ENCODE peak calls at places on chromosomes 2 and 18, in seven cellular contexts. One of them, this sample, is unnamed.

GRCh38 chr18:57698571-57699276 is 77.1 kb upstream of the NARS1 start:
- DNase-seq in OCI-LY7: no peak
- DNase-seq in foreskin keratinocyte: no peak
- DNase-seq in lung: no peak
- DNase-seq in RWPE1: no peak
- DNase-seq in GM23248: peak; percentile 83
- DNase-seq in SJSA1: peak; percentile 4
- DNase-seq in this sample: no peak

GRCh38 chr2:12416600-12416999 is 300.1 kb upstream of the TRIB2 start:
- DNase-seq in OCI-LY7: peak; percentile 7
- DNase-seq in foreskin keratinocyte: no peak
- DNase-seq in lung: peak; percentile 31
- DNase-seq in RWPE1: no peak
- DNase-seq in GM23248: peak; percentile 71
- DNase-seq in SJSA1: peak; percentile 20
- DNase-seq in this sample: no peak

GRCh38 chr2:231714639-231715498 is 6.5 kb downstream of the PTMA start:
- DNase-seq in OCI-LY7: peak; percentile 89
- DNase-seq in foreskin keratinocyte: no peak
- DNase-seq in lung: peak; percentile 75
- DNase-seq in RWPE1: peak; percentile 66
- DNase-seq in GM23248: peak; percentile 68
- DNase-seq in SJSA1: peak; percentile 76
- DNase-seq in this sample: no peak

GRCh38 chr2:172976076-172976579 is 99.5 kb upstream of the MAP3K20 start:
- DNase-seq in OCI-LY7: no peak
- DNase-seq in foreskin keratinocyte: no peak
- DNase-seq in lung: no peak
- DNase-seq in RWPE1: no peak
- DNase-seq in GM23248: no peak
- DNase-seq in SJSA1: no peak
- DNase-seq in this sample: no peak

GRCh38 chr2:177667626-177668025 is 275.1 kb downstream of the AGPS start:
- DNase-seq in OCI-LY7: no peak
- DNase-seq in foreskin keratinocyte: peak; percentile 18
- DNase-seq in lung: no peak
- DNase-seq in RWPE1: no peak
- DNase-seq in GM23248: peak; percentile 26
- DNase-seq in SJSA1: no peak
- DNase-seq in this sample: no peak

GRCh38 chr2:191486584-191487320 is 191.2 kb upstream of the NABP1 start:
- DNase-seq in OCI-LY7: no peak
- DNase-seq in foreskin keratinocyte: peak; percentile 93
- DNase-seq in lung: no peak
- DNase-seq in RWPE1: peak; percentile 97
- DNase-seq in GM23248: peak; percentile 99
- DNase-seq in SJSA1: peak; percentile 77
- DNase-seq in this sample: peak; percentile 95

GRCh38 chr2:174492963-174493431 is 6.2 kb upstream of the GPR155 start:
- DNase-seq in OCI-LY7: peak; percentile 65
- DNase-seq in foreskin keratinocyte: no peak
- DNase-seq in lung: no peak
- DNase-seq in RWPE1: no peak
- DNase-seq in GM23248: no peak
- DNase-seq in SJSA1: no peak
- DNase-seq in this sample: no peak

GRCh38 chr2:62505649-62506420 is at the start of gene TMEM17:
- DNase-seq in OCI-LY7: peak; percentile 50
- DNase-seq in foreskin keratinocyte: peak; percentile 69
- DNase-seq in lung: peak; percentile 93
- DNase-seq in RWPE1: peak; percentile 82
- DNase-seq in GM23248: peak; percentile 95
- DNase-seq in SJSA1: peak; percentile 96
- DNase-seq in this sample: no peak

GRCh38 chr2:3706892-3707291 is 3.5 kb downstream of the DCDC2C start:
- DNase-seq in OCI-LY7: no peak
- DNase-seq in foreskin keratinocyte: no peak
- DNase-seq in lung: no peak
- DNase-seq in RWPE1: no peak
- DNase-seq in GM23248: no peak
- DNase-seq in SJSA1: no peak
- DNase-seq in this sample: no peak

GRCh38 chr2:44135771-44136170 is 32.9 kb upstream of the PPM1B start:
- DNase-seq in OCI-LY7: no peak
- DNase-seq in foreskin keratinocyte: no peak
- DNase-seq in lung: no peak
- DNase-seq in RWPE1: no peak
- DNase-seq in GM23248: peak; percentile 66
- DNase-seq in SJSA1: no peak
- DNase-seq in this sample: no peak

GRCh38 chr18:51614967-51615571 is 417.6 kb upstream of the MEX3C start:
- DNase-seq in OCI-LY7: no peak
- DNase-seq in foreskin keratinocyte: peak; percentile 95
- DNase-seq in lung: no peak
- DNase-seq in RWPE1: peak; percentile 42
- DNase-seq in GM23248: no peak
- DNase-seq in SJSA1: no peak
- DNase-seq in this sample: peak; percentile 31

GRCh38 chr2:166572958-166573357 is 78.9 kb upstream of the SCN7A start:
- DNase-seq in OCI-LY7: no peak
- DNase-seq in foreskin keratinocyte: no peak
- DNase-seq in lung: no peak
- DNase-seq in RWPE1: no peak
- DNase-seq in GM23248: no peak
- DNase-seq in SJSA1: no peak
- DNase-seq in this sample: no peak

GRCh38 chr18:77203071-77203470 is 46.6 kb upstream of the GALR1 start:
- DNase-seq in OCI-LY7: no peak
- DNase-seq in foreskin keratinocyte: no peak
- DNase-seq in lung: no peak
- DNase-seq in RWPE1: no peak
- DNase-seq in GM23248: peak; percentile 44
- DNase-seq in SJSA1: no peak
- DNase-seq in this sample: no peak

GRCh38 chr18:74299162-74299561 is 7.4 kb upstream of the CYB5A start:
- DNase-seq in OCI-LY7: no peak
- DNase-seq in foreskin keratinocyte: no peak
- DNase-seq in lung: no peak
- DNase-seq in RWPE1: no peak
- DNase-seq in GM23248: no peak
- DNase-seq in SJSA1: no peak
- DNase-seq in this sample: no peak

GRCh38 chr18:58578835-58579560 is 49.9 kb downstream of the ALPK2 start:
- DNase-seq in OCI-LY7: no peak
- DNase-seq in foreskin keratinocyte: peak; percentile 64
- DNase-seq in lung: no peak
- DNase-seq in RWPE1: no peak
- DNase-seq in GM23248: peak; percentile 93
- DNase-seq in SJSA1: peak; percentile 84
- DNase-seq in this sample: peak; percentile 22

DNA sequence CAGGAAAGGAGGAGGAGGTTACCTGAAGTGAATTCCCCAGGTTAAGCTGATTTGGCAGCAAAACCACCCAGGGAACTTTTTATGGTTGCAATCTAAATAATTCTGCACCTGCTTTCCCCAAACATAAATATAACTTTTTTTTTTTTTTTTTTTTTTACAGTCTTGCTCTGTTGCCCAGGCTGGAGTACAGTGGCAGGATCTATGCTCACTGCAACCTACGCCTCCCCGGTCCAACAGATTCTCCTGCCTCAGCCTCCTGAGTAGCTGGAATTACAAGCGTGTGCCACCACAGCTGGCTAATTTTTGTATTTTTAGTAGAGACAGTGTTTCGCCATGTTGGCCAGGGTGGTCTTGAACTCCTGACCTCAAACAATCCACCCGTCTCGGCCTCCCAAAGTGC is 16.1 kb upstream of the PPP1CB start:
- DNase-seq in OCI-LY7: no peak
- DNase-seq in foreskin keratinocyte: no peak
- DNase-seq in lung: no peak
- DNase-seq in RWPE1: no peak
- DNase-seq in GM23248: no peak
- DNase-seq in SJSA1: no peak
- DNase-seq in this sample: no peak
- H3K27ac ChIP-seq in OCI-LY7: no peak overlapping the region
- H3K27ac ChIP-seq in foreskin keratinocyte: no peak overlapping the region
- H3K27ac ChIP-seq in lung: no peak overlapping the region
- H3K27ac ChIP-seq in RWPE1: peak overlapping the region; percentile 34
- H3K27ac ChIP-seq in GM23248: no peak overlapping the region
- H3K27ac ChIP-seq in SJSA1: no peak overlapping the region
- H3K27ac ChIP-seq in this sample: no peak overlapping the region

GRCh38 chr18:7923105-7923504 is 356.0 kb downstream of the PTPRM start:
- DNase-seq in OCI-LY7: no peak
- DNase-seq in foreskin keratinocyte: no peak
- DNase-seq in lung: no peak
- DNase-seq in RWPE1: no peak
- DNase-seq in GM23248: no peak
- DNase-seq in SJSA1: peak; percentile 7
- DNase-seq in this sample: no peak
- H3K27ac ChIP-seq in OCI-LY7: no peak overlapping the region
- H3K27ac ChIP-seq in foreskin keratinocyte: peak overlapping the region; percentile 96
- H3K27ac ChIP-seq in lung: peak overlapping the region; percentile 40
- H3K27ac ChIP-seq in RWPE1: no peak overlapping the region
- H3K27ac ChIP-seq in GM23248: peak overlapping the region; percentile 54
- H3K27ac ChIP-seq in SJSA1: peak overlapping the region; percentile 69
- H3K27ac ChIP-seq in this sample: peak overlapping the region; percentile 94

GRCh38 chr2:215738360-215738759 is 275.0 kb downstream of the MREG start:
- DNase-seq in OCI-LY7: no peak
- DNase-seq in foreskin keratinocyte: no peak
- DNase-seq in lung: no peak
- DNase-seq in RWPE1: no peak
- DNase-seq in GM23248: no peak
- DNase-seq in SJSA1: no peak
- DNase-seq in this sample: no peak

GRCh38 chr2:215740071-215740470 is 273.3 kb downstream of the MREG start:
- DNase-seq in OCI-LY7: no peak
- DNase-seq in foreskin keratinocyte: no peak
- DNase-seq in lung: no peak
- DNase-seq in RWPE1: no peak
- DNase-seq in GM23248: no peak
- DNase-seq in SJSA1: peak; percentile 20
- DNase-seq in this sample: no peak

GRCh38 chr2:215731108-215731507 is 282.2 kb downstream of the MREG start:
- DNase-seq in OCI-LY7: no peak
- DNase-seq in foreskin keratinocyte: no peak
- DNase-seq in lung: no peak
- DNase-seq in RWPE1: no peak
- DNase-seq in GM23248: no peak
- DNase-seq in SJSA1: no peak
- DNase-seq in this sample: no peak

GRCh38 chr2:215737496-215737895 is 275.9 kb downstream of the MREG start:
- DNase-seq in OCI-LY7: no peak
- DNase-seq in foreskin keratinocyte: no peak
- DNase-seq in lung: no peak
- DNase-seq in RWPE1: no peak
- DNase-seq in GM23248: no peak
- DNase-seq in SJSA1: no peak
- DNase-seq in this sample: no peak

GRCh38 chr2:215736653-215737290 is 276.6 kb downstream of the MREG start:
- DNase-seq in OCI-LY7: no peak
- DNase-seq in foreskin keratinocyte: no peak
- DNase-seq in lung: no peak
- DNase-seq in RWPE1: no peak
- DNase-seq in GM23248: peak; percentile 86
- DNase-seq in SJSA1: peak; percentile 78
- DNase-seq in this sample: no peak
- H3K27ac ChIP-seq in OCI-LY7: no peak overlapping the region
- H3K27ac ChIP-seq in foreskin keratinocyte: no peak overlapping the region
- H3K27ac ChIP-seq in lung: no peak overlapping the region
- H3K27ac ChIP-seq in RWPE1: no peak overlapping the region
- H3K27ac ChIP-seq in GM23248: peak overlapping the region; percentile 61
- H3K27ac ChIP-seq in SJSA1: peak overlapping the region; percentile 4
- H3K27ac ChIP-seq in this sample: no peak overlapping the region

DNA sequence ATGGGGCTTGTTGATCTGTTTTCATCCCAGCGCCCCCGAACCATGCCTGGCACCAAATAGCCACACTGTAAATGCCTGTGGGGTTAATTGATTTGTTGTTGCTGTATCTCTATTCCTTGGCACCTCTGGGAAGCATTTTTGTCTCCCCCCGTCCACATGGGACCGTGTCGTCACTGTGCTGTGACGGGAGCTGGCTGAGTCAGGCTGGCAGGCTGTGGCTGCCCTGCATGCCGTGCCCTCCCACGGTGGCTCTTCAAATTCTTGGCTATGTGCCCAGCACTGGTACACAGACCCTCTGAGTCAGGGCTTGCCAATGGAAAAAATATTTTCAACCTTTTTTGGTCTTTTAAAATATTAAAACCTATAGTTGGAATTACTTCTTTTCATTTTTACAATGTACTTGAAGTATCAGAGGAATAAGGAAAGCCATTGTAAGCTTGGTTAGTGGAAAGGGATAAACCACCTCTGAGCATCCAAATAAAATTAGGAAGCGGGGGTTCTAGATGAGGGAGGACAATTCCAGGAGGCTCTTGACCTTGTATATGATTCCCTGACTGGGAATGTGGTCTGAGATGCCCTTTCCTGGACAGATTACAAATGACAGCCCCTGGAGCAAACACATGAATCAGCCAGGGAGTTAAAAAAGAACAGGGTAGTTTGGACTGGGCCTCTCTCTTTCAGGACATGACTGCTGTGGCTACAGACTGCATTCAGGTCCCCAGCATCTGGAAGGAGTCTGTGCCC is 59.4 kb downstream of the DGKD start:
- DNase-seq in OCI-LY7: no peak
- DNase-seq in foreskin keratinocyte: peak; percentile 42
- DNase-seq in lung: peak; percentile 78
- DNase-seq in RWPE1: peak; percentile 89
- DNase-seq in GM23248: peak; percentile 88
- DNase-seq in SJSA1: peak; percentile 76
- DNase-seq in this sample: peak; percentile 49
- H3K27ac ChIP-seq in OCI-LY7: no peak overlapping the region
- H3K27ac ChIP-seq in foreskin keratinocyte: no peak overlapping the region
- H3K27ac ChIP-seq in lung: peak overlapping the region; percentile 65
- H3K27ac ChIP-seq in RWPE1: peak overlapping the region; percentile 95
- H3K27ac ChIP-seq in GM23248: peak overlapping the region; percentile 67
- H3K27ac ChIP-seq in SJSA1: peak overlapping the region; percentile 73
- H3K27ac ChIP-seq in this sample: peak overlapping the region; percentile 61

DNA sequence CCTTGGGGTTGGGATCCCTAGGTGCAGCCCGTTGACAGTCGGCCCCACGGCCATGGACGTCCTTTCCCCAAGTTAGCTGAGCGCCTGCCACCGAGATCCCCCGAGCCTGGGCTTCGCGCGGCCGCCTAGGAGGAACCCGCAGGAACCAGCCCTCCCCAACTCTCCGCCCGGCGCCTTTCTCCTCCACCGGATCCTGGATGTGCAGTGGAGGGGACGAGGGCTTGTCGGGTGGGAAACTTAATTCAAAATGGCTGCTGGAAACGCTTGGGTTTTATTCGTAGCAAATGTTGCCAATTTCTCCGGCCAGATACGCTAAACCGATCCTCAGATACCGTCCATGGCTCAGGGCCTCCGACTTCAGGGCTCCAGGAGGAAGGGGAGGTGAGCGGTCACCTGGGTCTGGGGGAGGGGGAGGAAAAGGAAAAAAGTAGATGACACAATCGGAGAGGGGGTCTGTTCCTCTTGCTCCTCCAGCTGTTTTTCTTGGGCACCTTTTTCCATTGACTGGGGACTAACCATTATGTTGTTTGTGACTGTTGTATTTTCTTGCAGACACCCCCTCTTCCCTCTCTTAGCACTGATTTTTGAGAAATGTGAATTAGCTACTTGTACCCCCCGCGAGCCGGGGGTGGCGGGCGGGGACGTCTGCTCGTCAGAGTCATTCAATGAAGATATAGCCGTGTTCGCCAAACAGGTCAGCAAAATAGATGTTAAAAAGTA is 4.5 kb downstream of the MEIS1 start:
- DNase-seq in OCI-LY7: no peak
- DNase-seq in foreskin keratinocyte: no peak
- DNase-seq in lung: no peak
- DNase-seq in RWPE1: peak; percentile 27
- DNase-seq in GM23248: peak; percentile 62
- DNase-seq in SJSA1: no peak
- DNase-seq in this sample: no peak
- H3K27ac ChIP-seq in OCI-LY7: no peak overlapping the region
- H3K27ac ChIP-seq in foreskin keratinocyte: peak overlapping the region; percentile 73
- H3K27ac ChIP-seq in lung: peak overlapping the region; percentile 90
- H3K27ac ChIP-seq in RWPE1: peak overlapping the region; percentile 79
- H3K27ac ChIP-seq in GM23248: peak overlapping the region; percentile 84
- H3K27ac ChIP-seq in SJSA1: no peak overlapping the region
- H3K27ac ChIP-seq in this sample: peak overlapping the region; percentile 85

This sample was measured in epithelial cell of prostate.